ENCODE peak calls at places on chromosomes 6 and 20, in five cellular contexts. G is HepG2, F is K562, Z is HCT116, E is HEK293T. U is an unnamed sample.

GRCh38 chr6:31776961-31777666 is at the start of gene VWA7:
- DNase-seq in G (peak; percentile 85), F (peak; percentile 98), Z (peak; percentile 84), E (peak; percentile 65), U (peak; percentile 35)

GRCh38 chr6:88298446-88298845 is 132.3 kb upstream of the CNR1 start:
- DNase-seq in G (no peak), F (no peak), Z (no peak), E (no peak), U (no peak)

GRCh38 chr20:11057624-11058023 is 383.8 kb upstream of the JAG1 start:
- DNase-seq in G (no peak), F (no peak), Z (no peak), E (no peak), U (no peak)

GRCh38 chr20:63323298-63323820 is 30.4 kb downstream of the COL20A1 start:
- DNase-seq in G (no peak), F (peak; percentile 50), Z (no peak), E (no peak), U (no peak)

GRCh38 chr20:46023999-46024398 is 5.0 kb upstream of the SLC12A5 start:
- DNase-seq in G (no peak), F (no peak), Z (no peak), E (no peak), U (no peak)

GRCh38 chr20:19828233-19828632 is 70.2 kb downstream of the RIN2 start:
- DNase-seq in G (peak; percentile 30), F (no peak), Z (peak; percentile 33), E (no peak), U (no peak)

GRCh38 chr20:44552568-44552949 is 29.8 kb upstream of the PKIG start:
- DNase-seq in G (no peak), F (no peak), Z (no peak), E (no peak), U (no peak)

GRCh38 chr20:56630086-56630493 is 984 bp downstream of the TFAP2C start:
- DNase-seq in G (no peak), F (peak; percentile 26), Z (peak; percentile 54), E (peak; percentile 87), U (peak; percentile 85)

GRCh38 chr6:33696538-33697518 is 14.7 kb downstream of the UQCC2 start:
- DNase-seq in G (no peak), F (no peak), Z (no peak), E (no peak), U (no peak)

GRCh38 chr20:46651091-46651962 is at the start of gene SLC13A3:
- DNase-seq in G (peak; percentile 79), F (no peak), Z (no peak), E (no peak), U (peak; percentile 72)

GRCh38 chr6:139979021-139979721 is 604.7 kb upstream of the CITED2 start:
- DNase-seq in G (no peak), F (no peak), Z (no peak), E (no peak), U (no peak)

GRCh38 chr6:100948381-100949133 is 67.4 kb upstream of the ASCC3 start:
- DNase-seq in G (peak; percentile 92), F (no peak), Z (no peak), E (no peak), U (no peak)

GRCh38 chr6:79821859-79822258 is 125.5 kb downstream of the ELOVL4 start:
- DNase-seq in G (no peak), F (no peak), Z (no peak), E (no peak), U (no peak)

GRCh38 chr6:115643762-115644161 is 416.9 kb downstream of the FRK start:
- DNase-seq in G (peak; percentile 35), F (no peak), Z (peak; percentile 13), E (peak; percentile 11), U (no peak)

GRCh38 chr6:56808871-56809359 is 146.0 kb upstream of the BEND6 start:
- DNase-seq in G (no peak), F (no peak), Z (no peak), E (no peak), U (no peak)

GRCh38 chr20:58174708-58175287 is 53.7 kb downstream of the ANKRD60 start:
- DNase-seq in G (no peak), F (no peak), Z (no peak), E (no peak), U (no peak)
- TF ChIP-seq SP1 in G (no peak), F (no peak), Z (no peak), E (no peak), U (no peak)

GRCh38 chr20:36544134-36545018 is 3.1 kb downstream of the MYL9 start:
- DNase-seq in G (no peak), F (no peak), Z (no peak), E (no peak), U (no peak)
- TF ChIP-seq SP1 in G (no peak), F (no peak), Z (no peak), E (no peak), U (no peak)

DNA sequence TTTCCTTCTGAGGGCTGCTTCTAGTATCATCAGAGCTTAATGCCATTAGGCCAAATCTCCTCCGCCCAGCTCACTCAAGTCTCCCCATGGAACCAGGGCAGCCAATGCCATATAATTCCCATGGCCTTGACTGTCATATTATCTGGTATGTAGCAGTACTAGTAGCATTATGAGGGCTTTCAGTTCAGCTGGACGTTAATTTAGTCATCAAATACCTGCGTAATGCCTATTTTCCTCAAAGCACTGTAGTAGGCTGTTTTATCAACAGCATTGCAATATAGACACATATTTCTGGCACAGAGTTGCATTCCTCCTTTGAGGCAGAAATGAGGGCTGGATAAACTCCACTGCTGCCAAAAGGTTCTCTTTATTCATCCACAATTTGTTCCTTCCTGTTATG is 1.7 kb downstream of the KCTD20 start:
- DNase-seq in G (no peak), F (no peak), Z (no peak), E (no peak), U (no peak)
- TF ChIP-seq SP1 in G (no peak), F (no peak), Z (no peak), E (no peak), U (no peak)

DNA sequence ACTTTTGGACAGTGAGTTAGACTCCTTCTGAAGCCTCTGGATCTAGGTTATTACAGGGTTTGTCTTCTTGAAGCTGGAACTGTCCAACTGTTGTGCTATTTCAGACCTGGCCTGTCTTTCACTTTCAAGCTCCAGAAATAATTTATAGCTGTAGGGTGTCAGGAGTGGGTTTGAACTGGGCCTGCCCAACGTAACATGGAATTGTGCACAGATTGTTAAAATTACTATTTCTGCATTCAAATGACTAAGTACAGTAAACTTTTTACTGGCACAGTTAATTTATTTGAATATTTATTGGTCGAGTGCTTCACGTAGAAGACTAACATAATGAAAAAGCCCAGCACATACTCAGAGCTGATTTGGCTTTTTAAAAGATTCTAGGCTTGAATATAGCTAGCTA is 74.3 kb downstream of the ARID1B start:
- DNase-seq in G (no peak), F (no peak), Z (no peak), E (no peak), U (no peak)
- TF ChIP-seq SP1 in G (no peak), F (no peak), Z (no peak), E (no peak), U (no peak)

GRCh38 chr6:26103770-26104456 is 16.7 kb downstream of the HFE start:
- DNase-seq in G (peak; percentile 96), F (peak; percentile 78), Z (peak; percentile 95), E (peak; percentile 70), U (peak; percentile 73)
- TF ChIP-seq SP1 in G (no peak), F (peak; percentile 97), Z (peak; percentile 98), E (no peak), U (peak; percentile 82)

DNA sequence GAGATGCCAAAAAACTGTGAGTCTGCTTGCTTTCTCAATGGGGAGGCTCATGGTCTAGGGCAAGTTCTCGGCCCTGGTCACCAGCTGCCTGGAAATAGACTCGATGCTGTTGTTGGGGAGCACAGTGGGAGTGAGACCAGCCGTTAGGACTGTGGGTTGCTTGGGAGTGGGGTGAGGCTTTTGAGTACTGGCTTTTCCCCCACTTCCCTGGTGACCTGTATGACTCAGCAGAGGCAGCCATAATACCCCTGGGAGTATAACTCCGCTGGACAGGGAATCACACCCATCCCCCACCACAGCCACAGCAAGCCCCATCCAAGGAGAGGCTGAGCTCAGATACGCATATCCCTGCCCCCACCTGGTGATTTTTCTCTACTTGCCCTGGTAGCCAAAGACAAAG is 48.9 kb upstream of the OGFRL1 start:
- DNase-seq in G (no peak), F (no peak), Z (no peak), E (no peak), U (no peak)
- TF ChIP-seq SP1 in G (no peak), F (no peak), Z (no peak), E (no peak), U (no peak)

GRCh38 chr6:11139051-11139960 is 27.8 kb upstream of the ERVFRD-1 start:
- DNase-seq in G (no peak), F (no peak), Z (no peak), E (no peak), U (no peak)
- TF ChIP-seq SP1 in G (no peak), F (no peak), Z (no peak), E (no peak), U (no peak)

GRCh38 chr6:24721461-24722215 is 2.7 kb upstream of the C6orf62 start:
- DNase-seq in G (no peak), F (no peak), Z (no peak), E (no peak), U (no peak)
- TF ChIP-seq SP1 in G (no peak), F (no peak), Z (no peak), E (no peak), U (peak; percentile 1)